ENCODE peak calls at places on chromosomes 13 and 19, in four cellular contexts. One of them, this sample, is unnamed.

GRCh38 chr13:40582531-40582930 is 83.9 kb downstream of the FOXO1 start:
- DNase-seq in psoas muscle: no peak
- DNase-seq in GM23338: no peak
- DNase-seq in tibial nerve: no peak
- DNase-seq in this sample: no peak

GRCh38 chr13:81487151-81487550 is 1146.2 kb upstream of the SPRY2 start:
- DNase-seq in psoas muscle: no peak
- DNase-seq in GM23338: peak
- DNase-seq in tibial nerve: no peak
- DNase-seq in this sample: no peak

GRCh38 chr13:66461021-66461420 is 769.1 kb downstream of the PCDH9 start:
- DNase-seq in GM23338: no peak
- DNase-seq in psoas muscle: no peak
- DNase-seq in tibial nerve: no peak
- DNase-seq in this sample: no peak

GRCh38 chr19:45528744-45529453 is 21.6 kb downstream of the VASP start:
- DNase-seq in psoas muscle: peak
- DNase-seq in tibial nerve: no peak
- DNase-seq in GM23338: peak
- DNase-seq in this sample: no peak

GRCh38 chr19:28472843-28473242 is 740.1 kb downstream of the UQCRFS1 start:
- DNase-seq in tibial nerve: no peak
- DNase-seq in psoas muscle: no peak
- DNase-seq in GM23338: no peak
- DNase-seq in this sample: no peak

GRCh38 chr13:114115796-114116195 is 16.6 kb downstream of the RASA3 start:
- DNase-seq in psoas muscle: no peak
- DNase-seq in GM23338: no peak
- DNase-seq in tibial nerve: peak
- DNase-seq in this sample: no peak

GRCh38 chr19:53078668-53079067 is 24.6 kb downstream of the ZNF160 start:
- DNase-seq in GM23338: no peak
- DNase-seq in tibial nerve: no peak
- DNase-seq in psoas muscle: no peak
- DNase-seq in this sample: no peak

GRCh38 chr19:18377026-18377425 is 8.9 kb upstream of the GDF15 start:
- DNase-seq in GM23338: no peak
- DNase-seq in tibial nerve: no peak
- DNase-seq in psoas muscle: no peak
- DNase-seq in this sample: no peak

GRCh38 chr19:19475845-19476828 is 39.2 kb downstream of the TSSK6 start:
- DNase-seq in psoas muscle: peak
- DNase-seq in tibial nerve: no peak
- DNase-seq in GM23338: peak
- DNase-seq in this sample: no peak

GRCh38 chr13:77563110-77563509 is 27.6 kb downstream of the SCEL start:
- DNase-seq in tibial nerve: no peak
- DNase-seq in GM23338: peak
- DNase-seq in psoas muscle: no peak
- DNase-seq in this sample: no peak

GRCh38 chr19:9823816-9824215 is 3.9 kb upstream of the UBL5 start:
- DNase-seq in tibial nerve: no peak
- DNase-seq in GM23338: no peak
- DNase-seq in psoas muscle: peak
- DNase-seq in this sample: no peak

GRCh38 chr19:55101261-55101660 is 16.2 kb downstream of the PPP1R12C start:
- DNase-seq in tibial nerve: no peak
- DNase-seq in GM23338: no peak
- DNase-seq in psoas muscle: peak
- DNase-seq in this sample: no peak

GRCh38 chr13:31063734-31064133 is 98.0 kb downstream of the HSPH1 start:
- DNase-seq in GM23338: no peak
- DNase-seq in psoas muscle: no peak
- DNase-seq in tibial nerve: no peak
- DNase-seq in this sample: no peak

GRCh38 chr13:50527612-50528509 is 315.6 kb downstream of the DLEU7 start:
- DNase-seq in tibial nerve: no peak
- DNase-seq in GM23338: no peak
- DNase-seq in psoas muscle: no peak
- DNase-seq in this sample: no peak

GRCh38 chr13:27772651-27773425 is 19.4 kb upstream of the GSX1 start:
- DNase-seq in psoas muscle: no peak
- DNase-seq in tibial nerve: no peak
- DNase-seq in GM23338: no peak
- DNase-seq in this sample: no peak

GRCh38 chr13:31433201-31433600 is 233.4 kb downstream of the B3GLCT start:
- DNase-seq in GM23338: no peak
- DNase-seq in psoas muscle: no peak
- DNase-seq in tibial nerve: no peak
- DNase-seq in this sample: no peak

GRCh38 chr19:29211562-29212416 is 1.2 kb downstream of the UQCRFS1 start:
- DNase-seq in psoas muscle: no peak
- DNase-seq in GM23338: peak
- DNase-seq in tibial nerve: no peak
- DNase-seq in this sample: no peak

GRCh38 chr19:4012092-4012974 is 4.8 kb downstream of the PIAS4 start:
- DNase-seq in psoas muscle: no peak
- DNase-seq in tibial nerve: no peak
- DNase-seq in GM23338: no peak
- DNase-seq in this sample: no peak

GRCh38 chr19:10961763-10962536 is 1.1 kb downstream of the SMARCA4 start:
- DNase-seq in psoas muscle: no peak
- DNase-seq in tibial nerve: no peak
- DNase-seq in GM23338: no peak
- DNase-seq in this sample: no peak

GRCh38 chr19:42191855-42192254 is 25.6 kb downstream of the DEDD2 start:
- DNase-seq in tibial nerve: no peak
- DNase-seq in GM23338: no peak
- DNase-seq in psoas muscle: no peak
- DNase-seq in this sample: no peak

GRCh38 chr19:38831142-38831605 is 420 bp downstream of the ECH1 start:
- DNase-seq in psoas muscle: peak
- DNase-seq in GM23338: peak
- DNase-seq in tibial nerve: no peak
- DNase-seq in this sample: peak

GRCh38 chr19:18223860-18224524 is 2.2 kb downstream of the PDE4C start:
- DNase-seq in GM23338: peak
- DNase-seq in tibial nerve: no peak
- DNase-seq in psoas muscle: peak
- DNase-seq in this sample: no peak

GRCh38 chr19:58150328-58150921 is at the start of gene ZNF329:
- DNase-seq in psoas muscle: peak
- DNase-seq in GM23338: peak
- DNase-seq in tibial nerve: peak
- DNase-seq in this sample: peak

GRCh38 chr13:104773775-104774174 is 1707.6 kb upstream of the SLC10A2 start:
- DNase-seq in psoas muscle: no peak
- DNase-seq in GM23338: peak
- DNase-seq in tibial nerve: no peak
- DNase-seq in this sample: no peak

GRCh38 chr19:3108775-3109174 is 14.6 kb downstream of the GNA11 start:
- DNase-seq in tibial nerve: no peak
- DNase-seq in psoas muscle: peak
- DNase-seq in GM23338: peak
- DNase-seq in this sample: no peak

GRCh38 chr13:108086678-108087077 is 128.7 kb downstream of the LIG4 start:
- DNase-seq in GM23338: peak
- DNase-seq in tibial nerve: no peak
- DNase-seq in psoas muscle: no peak
- DNase-seq in this sample: no peak

GRCh38 chr19:1256646-1257474 is 8.5 kb downstream of the MIDN start:
- DNase-seq in GM23338: no peak
- DNase-seq in psoas muscle: no peak
- DNase-seq in tibial nerve: no peak
- DNase-seq in this sample: no peak

GRCh38 chr19:1257475-1258160 is 9.2 kb downstream of the MIDN start:
- DNase-seq in tibial nerve: no peak
- DNase-seq in psoas muscle: no peak
- DNase-seq in GM23338: no peak
- DNase-seq in this sample: no peak

GRCh38 chr19:1259206-1259872 is 9.8 kb upstream of the CIRBP start:
- DNase-seq in psoas muscle: peak
- DNase-seq in GM23338: peak
- DNase-seq in tibial nerve: peak
- DNase-seq in this sample: no peak

GRCh38 chr19:1258707-1259205 is 10.4 kb downstream of the MIDN start:
- DNase-seq in psoas muscle: no peak
- DNase-seq in GM23338: no peak
- DNase-seq in tibial nerve: no peak
- DNase-seq in this sample: no peak

DNA sequence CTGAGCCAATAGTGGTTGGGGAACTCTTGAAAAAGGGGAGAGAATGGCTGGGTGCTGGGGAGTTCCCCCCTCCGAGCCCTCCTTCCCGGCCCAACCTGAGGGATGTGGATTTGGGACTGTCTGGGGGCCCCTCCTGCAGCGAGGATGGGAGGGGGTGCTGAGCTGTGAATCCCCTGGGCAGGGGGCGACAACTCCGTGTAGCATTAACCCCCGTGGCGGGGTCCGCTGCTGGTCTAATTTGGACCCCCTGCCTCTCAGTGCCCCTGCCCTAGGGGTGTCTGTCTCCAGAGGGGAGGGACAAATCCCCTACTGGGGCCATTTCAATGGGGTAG is 9.7 kb downstream of the MIDN start:
- DNase-seq in psoas muscle: no peak
- DNase-seq in GM23338: no peak
- DNase-seq in tibial nerve: no peak
- DNase-seq in this sample: no peak
- H3K27ac ChIP-seq in psoas muscle: peak
- H3K27ac ChIP-seq in GM23338: peak
- H3K27ac ChIP-seq in tibial nerve: peak
- H3K27ac ChIP-seq in this sample: peak

DNA sequence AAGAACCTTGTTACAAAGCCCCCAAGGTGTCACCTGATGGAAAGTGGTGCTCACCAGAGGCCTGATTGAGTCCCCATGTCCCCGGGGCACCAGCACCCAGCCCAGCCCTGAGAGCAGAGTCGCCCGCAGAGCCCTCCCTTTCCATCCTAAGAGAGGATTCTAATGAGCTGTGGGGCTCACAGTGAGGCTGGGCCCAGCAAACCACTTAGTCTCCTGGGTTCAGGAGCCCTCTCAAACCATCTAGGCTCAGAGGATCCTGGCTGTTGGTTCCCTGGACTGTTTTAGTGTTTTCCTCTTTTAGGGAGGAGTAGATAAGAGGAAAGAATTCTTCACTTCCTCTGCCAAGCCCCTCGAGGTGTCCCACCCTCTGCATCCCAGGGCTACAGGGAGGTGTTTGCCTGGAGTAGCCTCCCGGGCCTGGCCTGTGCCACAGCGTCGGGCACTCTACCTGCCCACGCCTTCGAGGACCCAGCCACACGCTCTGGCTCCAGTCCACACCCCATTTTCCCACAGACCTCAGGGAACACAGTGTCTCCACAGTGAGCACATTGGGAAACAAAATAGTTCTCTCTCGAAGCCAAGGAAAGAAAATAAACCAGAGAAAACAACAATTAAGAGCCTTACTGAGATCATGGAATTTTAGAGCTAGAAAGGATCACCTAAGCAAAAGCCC is 34.4 kb downstream of the DHRS12 start:
- DNase-seq in GM23338: no peak
- DNase-seq in psoas muscle: peak
- DNase-seq in tibial nerve: peak
- DNase-seq in this sample: no peak
- H3K27ac ChIP-seq in GM23338: no peak
- H3K27ac ChIP-seq in psoas muscle: peak
- H3K27ac ChIP-seq in tibial nerve: peak
- H3K27ac ChIP-seq in this sample: peak

DNA sequence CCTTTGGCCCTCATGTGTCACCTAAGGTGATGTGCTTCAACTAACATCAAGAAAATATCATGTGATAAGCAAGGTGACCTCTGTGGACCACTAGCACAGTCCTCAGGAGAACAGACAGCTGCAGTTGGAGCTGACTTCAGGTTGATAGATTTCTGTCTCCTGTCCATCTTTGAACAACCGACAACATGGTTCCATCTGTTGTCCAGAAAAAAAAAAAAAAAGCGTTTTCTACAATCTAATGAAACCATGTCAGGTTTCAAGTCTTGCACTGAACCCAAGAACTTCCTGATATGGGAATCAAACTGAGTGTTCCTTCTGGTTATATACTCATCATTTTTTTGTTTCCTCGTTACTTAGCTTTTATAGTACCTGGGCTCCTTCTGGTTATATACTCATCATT is 75.7 kb downstream of the LHFPL6 start:
- DNase-seq in psoas muscle: no peak
- DNase-seq in tibial nerve: no peak
- DNase-seq in GM23338: no peak
- DNase-seq in this sample: no peak
- H3K27ac ChIP-seq in psoas muscle: no peak
- H3K27ac ChIP-seq in tibial nerve: peak
- H3K27ac ChIP-seq in GM23338: no peak
- H3K27ac ChIP-seq in this sample: no peak

GRCh38 chr13:87792878-87793277 is 121.7 kb downstream of the SLITRK5 start:
- DNase-seq in psoas muscle: no peak
- DNase-seq in GM23338: peak
- DNase-seq in tibial nerve: no peak
- DNase-seq in this sample: no peak

GRCh38 chr13:87788363-87788762 is 117.2 kb downstream of the SLITRK5 start:
- DNase-seq in psoas muscle: no peak
- DNase-seq in tibial nerve: no peak
- DNase-seq in GM23338: no peak
- DNase-seq in this sample: no peak
- H3K27ac ChIP-seq in psoas muscle: no peak
- H3K27ac ChIP-seq in tibial nerve: no peak
- H3K27ac ChIP-seq in GM23338: no peak
- H3K27ac ChIP-seq in this sample: no peak

DNA sequence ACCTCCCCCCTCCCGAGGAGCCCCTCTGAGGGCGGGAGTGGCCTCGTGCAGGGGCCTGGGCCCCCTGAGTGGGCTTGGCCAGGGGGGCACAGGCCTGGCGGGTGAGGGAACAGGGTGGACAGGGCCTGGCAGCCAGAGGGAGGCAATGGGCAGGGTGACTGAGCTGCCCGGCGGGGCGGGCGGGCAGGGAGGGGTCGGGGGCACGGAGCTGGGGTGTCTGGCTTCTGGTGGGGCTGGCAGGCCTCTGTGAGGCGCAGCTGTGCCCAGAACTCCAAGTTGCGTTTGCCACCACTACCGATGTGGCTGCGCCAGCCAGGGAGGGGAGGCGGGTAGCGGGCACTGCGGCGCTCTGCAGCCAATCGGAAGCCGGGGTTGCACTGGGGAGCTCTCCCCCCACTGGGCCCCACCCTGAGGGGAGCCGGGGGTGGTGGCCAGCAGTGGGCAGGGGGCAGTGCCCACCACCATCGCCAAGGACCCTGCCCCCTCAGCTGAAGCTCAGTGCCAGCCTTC is 7.2 kb downstream of the NFIX start:
- DNase-seq in psoas muscle: peak
- DNase-seq in tibial nerve: no peak
- DNase-seq in GM23338: no peak
- DNase-seq in this sample: peak
- H3K27ac ChIP-seq in psoas muscle: peak
- H3K27ac ChIP-seq in tibial nerve: peak
- H3K27ac ChIP-seq in GM23338: no peak
- H3K27ac ChIP-seq in this sample: peak

This sample was measured in substantia nigra.